ENCODE peak calls at places on chromosomes 12 and 14, in six cellular contexts. N is neuronal stem cell, B is H1, G is trophoblast cell, Z is mesendoderm, T is mesenchymal stem cell. H is an unnamed sample.

GRCh38 chr12:90883456-90883855 is 71.5 kb downstream of the CCER1 start:
- DNase-seq in T (no peak), G (no peak), B (no peak), Z (no peak), N (no peak), H (no peak)

GRCh38 chr12:79223210-79223609 is 358.6 kb downstream of the SYT1 start:
- DNase-seq in G (no peak), B (no peak), Z (no peak), T (no peak), N (no peak), H (no peak)

GRCh38 chr14:94465042-94465441 is 11.0 kb downstream of the SERPINA9 start:
- DNase-seq in G (no peak), N (no peak), T (no peak), B (no peak), Z (no peak), H (no peak)

GRCh38 chr14:58960945-58961731 is 227.3 kb upstream of the DAAM1 start:
- DNase-seq in N (no peak), G (no peak), B (no peak), Z (no peak), T (no peak), H (no peak)

GRCh38 chr12:28998662-28999120 is 150.4 kb upstream of the FAR2 start:
- DNase-seq in G (peak; percentile 21), Z (peak; percentile 24), B (no peak), T (peak; percentile 45), N (no peak), H (peak; percentile 56)

GRCh38 chr12:98418357-98419075 is 96.9 kb upstream of the TMPO start:
- DNase-seq in Z (peak; percentile 82), N (no peak), G (peak; percentile 68), B (no peak), T (peak; percentile 88), H (peak; percentile 93)

GRCh38 chr14:63457498-63457897 is 85.7 kb downstream of the PPP2R5E start:
- DNase-seq in N (no peak), B (no peak), T (no peak), G (no peak), Z (no peak), H (no peak)

GRCh38 chr14:44626423-44626822 is 119.3 kb upstream of the FSCB start:
- DNase-seq in N (no peak), B (no peak), Z (no peak), T (no peak), G (no peak), H (no peak)

GRCh38 chr12:89067436-89067835 is 284.9 kb downstream of the DUSP6 start:
- DNase-seq in N (no peak), B (no peak), Z (no peak), G (peak; percentile 52), T (peak; percentile 56), H (peak; percentile 94)

GRCh38 chr14:57209561-57209960 is 59.1 kb downstream of the EXOC5 start:
- DNase-seq in G (peak; percentile 77), B (no peak), N (no peak), T (peak; percentile 54), Z (no peak), H (peak; percentile 73)

GRCh38 chr12:64610092-64610659 is at the start of gene RASSF3:
- DNase-seq in Z (peak; percentile 90), B (peak; percentile 85), T (peak; percentile 77), N (peak; percentile 74), G (peak; percentile 79), H (peak; percentile 67)

GRCh38 chr12:92933606-92934005 is 4.5 kb upstream of the EEA1 start:
- DNase-seq in G (no peak), Z (no peak), B (no peak), N (no peak), T (no peak), H (no peak)

GRCh38 chr12:13152281-13152680 is 44.2 kb upstream of the EMP1 start:
- DNase-seq in B (no peak), Z (no peak), T (no peak), G (no peak), N (no peak), H (no peak)

GRCh38 chr14:92513966-92514843 is 624 bp downstream of the RIN3 start:
- DNase-seq in Z (peak; percentile 22), T (peak; percentile 54), N (no peak), G (peak; percentile 46), B (peak; percentile 61), H (peak; percentile 22)

GRCh38 chr14:77140937-77141591 is 527 bp downstream of the ZDHHC22 start:
- DNase-seq in B (peak; percentile 91), G (peak; percentile 23), N (peak; percentile 82), T (peak; percentile 44), Z (peak; percentile 82), H (peak; percentile 18)

GRCh38 chr14:42742084-42742483 is 1135.4 kb downstream of the LRFN5 start:
- DNase-seq in N (no peak), G (no peak), Z (no peak), B (no peak), T (no peak), H (no peak)

GRCh38 chr12:51846209-51846779 is 2.2 kb downstream of the FIGNL2 start:
- DNase-seq in T (no peak), Z (no peak), B (no peak), N (no peak), G (no peak), H (no peak)
- H3K4me3 ChIP-seq in T (no peak overlapping the region), Z (no peak overlapping the region), B (peak overlapping the region; percentile 86), N (peak overlapping the region; percentile 68), G (peak overlapping the region; percentile 10), H (no peak overlapping the region)

GRCh38 chr12:132156926-132157325 is 12.7 kb downstream of the NOC4L start:
- DNase-seq in G (no peak), B (no peak), T (no peak), N (no peak), Z (no peak), H (no peak)
- H4K8ac ChIP-seq in G (no peak overlapping the region), B (no peak overlapping the region), T (no peak overlapping the region), N (no peak overlapping the region), Z (no peak overlapping the region), H (no peak overlapping the region)

DNA sequence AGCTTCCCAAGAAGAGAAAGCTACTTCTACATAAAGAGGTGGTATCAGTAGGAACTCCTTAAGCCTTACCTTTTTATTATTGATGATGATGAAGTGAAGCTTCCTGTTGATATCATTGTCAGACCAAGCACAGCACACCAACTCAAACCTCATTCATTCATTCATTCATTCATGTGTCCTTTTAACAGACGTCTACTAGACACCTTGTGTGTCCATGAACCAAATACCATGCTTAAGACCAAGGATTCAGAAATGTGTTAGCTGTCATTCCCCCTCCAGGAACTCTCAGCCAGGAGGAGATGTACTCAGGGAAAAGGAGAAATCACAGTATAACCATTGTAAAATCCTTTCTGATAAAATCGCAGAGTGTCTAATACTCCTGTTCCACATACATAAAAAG is 194.8 kb downstream of the ZFP36L1 start:
- DNase-seq in G (no peak), B (no peak), N (no peak), Z (no peak), T (no peak), H (no peak)
- H3K27ac ChIP-seq in G (peak overlapping the region; percentile 57), B (no peak overlapping the region), N (no peak overlapping the region), Z (no peak overlapping the region), T (no peak overlapping the region), H (peak overlapping the region; percentile 93)

GRCh38 chr14:32940066-32940651 is 1.5 kb downstream of the NPAS3 start:
- DNase-seq in G (no peak), T (peak; percentile 52), N (no peak), B (no peak), Z (no peak), H (no peak)
- H3K4me3 ChIP-seq in G (peak overlapping the region; percentile 50), T (peak overlapping the region; percentile 71), N (peak overlapping the region; percentile 84), B (peak overlapping the region; percentile 75), Z (peak overlapping the region; percentile 32), H (peak overlapping the region; percentile 31)

GRCh38 chr12:102426599-102427541 is 53.5 kb downstream of the IGF1 start:
- DNase-seq in B (no peak), N (no peak), Z (no peak), T (no peak), G (no peak), H (peak; percentile 51)
- H4K8ac ChIP-seq in B (no peak overlapping the region), N (no peak overlapping the region), Z (no peak overlapping the region), T (no peak overlapping the region), G (no peak overlapping the region), H (peak overlapping the region; percentile 65)

DNA sequence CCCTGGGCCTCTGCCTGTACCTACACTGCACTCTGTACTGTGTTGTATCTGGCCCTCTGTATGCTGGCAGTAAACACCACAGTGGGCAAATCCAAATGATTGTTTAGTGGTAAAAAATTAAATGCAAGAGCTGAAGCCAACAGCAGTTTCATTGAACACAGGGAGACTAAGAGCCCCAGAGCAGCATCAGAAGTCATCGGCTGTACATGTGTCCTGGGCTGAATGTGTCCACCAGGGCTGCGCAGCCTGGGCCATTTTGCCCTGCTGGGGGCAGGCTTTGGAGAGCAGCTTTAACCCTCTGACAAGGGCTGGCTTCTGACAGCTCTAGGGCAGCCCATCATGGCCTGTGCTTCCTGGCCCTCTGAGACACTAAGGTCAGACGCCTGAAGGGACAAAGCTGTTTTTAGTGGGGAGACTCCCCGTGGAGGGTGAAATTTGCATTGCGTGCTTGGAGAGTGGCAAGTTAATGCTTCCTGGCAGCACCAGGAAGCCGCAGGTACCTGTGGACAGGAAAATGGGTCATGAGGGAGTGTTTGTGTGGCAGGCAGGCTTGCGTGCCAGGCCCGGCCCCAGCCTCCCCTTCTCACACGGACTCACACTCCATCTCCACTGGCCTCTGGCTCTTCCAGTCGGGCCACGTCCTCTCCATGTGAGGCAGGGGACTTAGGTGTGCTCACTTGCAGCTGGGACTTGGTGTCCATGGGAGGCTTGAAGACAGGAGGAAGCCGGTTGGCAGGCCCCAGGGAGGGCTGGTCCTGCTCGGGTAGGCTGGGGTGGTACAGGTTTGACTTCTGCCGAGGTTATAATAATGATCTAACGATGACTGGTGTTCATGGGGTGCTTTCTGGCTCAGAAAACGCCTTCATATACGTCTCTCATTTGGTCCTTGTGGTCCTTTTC is 150.1 kb downstream of the TSPAN9 start:
- DNase-seq in G (no peak), Z (peak; percentile 59), T (no peak), N (no peak), B (no peak), H (no peak)
- H3K27ac ChIP-seq in G (no peak overlapping the region), Z (no peak overlapping the region), T (peak overlapping the region; percentile 30), N (no peak overlapping the region), B (no peak overlapping the region), H (no peak overlapping the region)

H was measured in IMR-90.